ENCODE peak calls at places on chromosomes 11 and 22, in ten cellular contexts. One of them, this sample, is unnamed.

GRCh38 chr11:59716051-59716450 is 2.4 kb upstream of the OR10V1 start:
- DNase-seq in pancreas: no peak
- DNase-seq in NCI-H1930: no peak
- DNase-seq in activated CD8-positive, alpha-beta memory T cell treated with anti-CD3 and anti-CD28 coated beads for 1 hour: no peak
- DNase-seq in fibroblast of lung: no peak
- DNase-seq in HL-60: no peak
- DNase-seq in activated T-cell treated with anti-CD3 and anti-CD28 coated beads for 24 hours: no peak
- DNase-seq in H54: no peak
- DNase-seq in ovary: no peak
- DNase-seq in stimulated activated CD4-positive, alpha-beta T cell treated with anti-CD3 and anti-CD28 coated beads, Interleukin-2, amount 100 ng/mL, for 24 hours: no peak
- DNase-seq in this sample: no peak

GRCh38 chr11:125132586-125132985 is 21.2 kb upstream of the TMEM218 start:
- DNase-seq in activated T-cell treated with anti-CD3 and anti-CD28 coated beads for 24 hours: no peak
- DNase-seq in stimulated activated CD4-positive, alpha-beta T cell treated with anti-CD3 and anti-CD28 coated beads, Interleukin-2, amount 100 ng/mL, for 24 hours: no peak
- DNase-seq in activated CD8-positive, alpha-beta memory T cell treated with anti-CD3 and anti-CD28 coated beads for 1 hour: no peak
- DNase-seq in fibroblast of lung: no peak
- DNase-seq in pancreas: no peak
- DNase-seq in H54: no peak
- DNase-seq in HL-60: no peak
- DNase-seq in ovary: no peak
- DNase-seq in NCI-H1930: no peak
- DNase-seq in this sample: no peak

GRCh38 chr11:86978756-86979608 is 23.8 kb upstream of the FZD4 start:
- DNase-seq in ovary: no peak
- DNase-seq in fibroblast of lung: no peak
- DNase-seq in stimulated activated CD4-positive, alpha-beta T cell treated with anti-CD3 and anti-CD28 coated beads, Interleukin-2, amount 100 ng/mL, for 24 hours: no peak
- DNase-seq in activated T-cell treated with anti-CD3 and anti-CD28 coated beads for 24 hours: no peak
- DNase-seq in pancreas: no peak
- DNase-seq in activated CD8-positive, alpha-beta memory T cell treated with anti-CD3 and anti-CD28 coated beads for 1 hour: no peak
- DNase-seq in NCI-H1930: no peak
- DNase-seq in HL-60: peak
- DNase-seq in H54: no peak
- DNase-seq in this sample: peak

GRCh38 chr11:12235549-12235944 is 125.2 kb downstream of the MICAL2 start:
- DNase-seq in activated CD8-positive, alpha-beta memory T cell treated with anti-CD3 and anti-CD28 coated beads for 1 hour: no peak
- DNase-seq in pancreas: no peak
- DNase-seq in fibroblast of lung: no peak
- DNase-seq in activated T-cell treated with anti-CD3 and anti-CD28 coated beads for 24 hours: no peak
- DNase-seq in H54: no peak
- DNase-seq in ovary: peak
- DNase-seq in HL-60: no peak
- DNase-seq in stimulated activated CD4-positive, alpha-beta T cell treated with anti-CD3 and anti-CD28 coated beads, Interleukin-2, amount 100 ng/mL, for 24 hours: no peak
- DNase-seq in NCI-H1930: no peak
- DNase-seq in this sample: no peak

GRCh38 chr11:17735823-17736772 is 1.5 kb downstream of the KCNC1 start:
- DNase-seq in H54: no peak
- DNase-seq in fibroblast of lung: no peak
- DNase-seq in activated CD8-positive, alpha-beta memory T cell treated with anti-CD3 and anti-CD28 coated beads for 1 hour: no peak
- DNase-seq in HL-60: no peak
- DNase-seq in pancreas: no peak
- DNase-seq in NCI-H1930: no peak
- DNase-seq in activated T-cell treated with anti-CD3 and anti-CD28 coated beads for 24 hours: no peak
- DNase-seq in stimulated activated CD4-positive, alpha-beta T cell treated with anti-CD3 and anti-CD28 coated beads, Interleukin-2, amount 100 ng/mL, for 24 hours: no peak
- DNase-seq in ovary: no peak
- DNase-seq in this sample: peak

GRCh38 chr11:73931039-73931645 is 19.7 kb upstream of the DNAJB13 start:
- DNase-seq in activated T-cell treated with anti-CD3 and anti-CD28 coated beads for 24 hours: no peak
- DNase-seq in pancreas: peak
- DNase-seq in activated CD8-positive, alpha-beta memory T cell treated with anti-CD3 and anti-CD28 coated beads for 1 hour: no peak
- DNase-seq in H54: peak
- DNase-seq in NCI-H1930: no peak
- DNase-seq in fibroblast of lung: peak
- DNase-seq in ovary: no peak
- DNase-seq in stimulated activated CD4-positive, alpha-beta T cell treated with anti-CD3 and anti-CD28 coated beads, Interleukin-2, amount 100 ng/mL, for 24 hours: no peak
- DNase-seq in HL-60: peak
- DNase-seq in this sample: peak

GRCh38 chr11:17388609-17389204 is at the start of gene KCNJ11:
- DNase-seq in fibroblast of lung: no peak
- DNase-seq in stimulated activated CD4-positive, alpha-beta T cell treated with anti-CD3 and anti-CD28 coated beads, Interleukin-2, amount 100 ng/mL, for 24 hours: no peak
- DNase-seq in activated CD8-positive, alpha-beta memory T cell treated with anti-CD3 and anti-CD28 coated beads for 1 hour: no peak
- DNase-seq in ovary: no peak
- DNase-seq in HL-60: no peak
- DNase-seq in pancreas: peak
- DNase-seq in activated T-cell treated with anti-CD3 and anti-CD28 coated beads for 24 hours: peak
- DNase-seq in H54: no peak
- DNase-seq in NCI-H1930: no peak
- DNase-seq in this sample: peak

GRCh38 chr22:36701941-36702640 is 1.5 kb downstream of the CACNG2 start:
- DNase-seq in activated T-cell treated with anti-CD3 and anti-CD28 coated beads for 24 hours: no peak
- DNase-seq in fibroblast of lung: no peak
- DNase-seq in pancreas: no peak
- DNase-seq in H54: no peak
- DNase-seq in NCI-H1930: no peak
- DNase-seq in stimulated activated CD4-positive, alpha-beta T cell treated with anti-CD3 and anti-CD28 coated beads, Interleukin-2, amount 100 ng/mL, for 24 hours: no peak
- DNase-seq in HL-60: no peak
- DNase-seq in ovary: no peak
- DNase-seq in activated CD8-positive, alpha-beta memory T cell treated with anti-CD3 and anti-CD28 coated beads for 1 hour: no peak
- DNase-seq in this sample: peak

GRCh38 chr11:1755344-1756023 is 5.1 kb upstream of the IFITM10 start:
- DNase-seq in HL-60: no peak
- DNase-seq in activated CD8-positive, alpha-beta memory T cell treated with anti-CD3 and anti-CD28 coated beads for 1 hour: no peak
- DNase-seq in activated T-cell treated with anti-CD3 and anti-CD28 coated beads for 24 hours: no peak
- DNase-seq in NCI-H1930: no peak
- DNase-seq in fibroblast of lung: no peak
- DNase-seq in stimulated activated CD4-positive, alpha-beta T cell treated with anti-CD3 and anti-CD28 coated beads, Interleukin-2, amount 100 ng/mL, for 24 hours: no peak
- DNase-seq in H54: no peak
- DNase-seq in pancreas: no peak
- DNase-seq in ovary: no peak
- DNase-seq in this sample: peak

GRCh38 chr11:121967131-121967689 is 148.8 kb downstream of the BLID start:
- DNase-seq in H54: no peak
- DNase-seq in fibroblast of lung: no peak
- DNase-seq in stimulated activated CD4-positive, alpha-beta T cell treated with anti-CD3 and anti-CD28 coated beads, Interleukin-2, amount 100 ng/mL, for 24 hours: no peak
- DNase-seq in HL-60: no peak
- DNase-seq in activated CD8-positive, alpha-beta memory T cell treated with anti-CD3 and anti-CD28 coated beads for 1 hour: no peak
- DNase-seq in NCI-H1930: no peak
- DNase-seq in activated T-cell treated with anti-CD3 and anti-CD28 coated beads for 24 hours: no peak
- DNase-seq in ovary: no peak
- DNase-seq in pancreas: no peak
- DNase-seq in this sample: no peak

GRCh38 chr11:14185461-14185860 is 173.5 kb downstream of the RRAS2 start:
- DNase-seq in H54: no peak
- DNase-seq in stimulated activated CD4-positive, alpha-beta T cell treated with anti-CD3 and anti-CD28 coated beads, Interleukin-2, amount 100 ng/mL, for 24 hours: no peak
- DNase-seq in activated CD8-positive, alpha-beta memory T cell treated with anti-CD3 and anti-CD28 coated beads for 1 hour: no peak
- DNase-seq in fibroblast of lung: no peak
- DNase-seq in ovary: no peak
- DNase-seq in NCI-H1930: no peak
- DNase-seq in pancreas: no peak
- DNase-seq in activated T-cell treated with anti-CD3 and anti-CD28 coated beads for 24 hours: no peak
- DNase-seq in HL-60: no peak
- DNase-seq in this sample: no peak

GRCh38 chr22:29765905-29766631 is 739 bp downstream of the ZMAT5 start:
- DNase-seq in NCI-H1930: no peak
- DNase-seq in ovary: peak
- DNase-seq in activated CD8-positive, alpha-beta memory T cell treated with anti-CD3 and anti-CD28 coated beads for 1 hour: no peak
- DNase-seq in HL-60: peak
- DNase-seq in fibroblast of lung: no peak
- DNase-seq in activated T-cell treated with anti-CD3 and anti-CD28 coated beads for 24 hours: no peak
- DNase-seq in H54: no peak
- DNase-seq in pancreas: no peak
- DNase-seq in stimulated activated CD4-positive, alpha-beta T cell treated with anti-CD3 and anti-CD28 coated beads, Interleukin-2, amount 100 ng/mL, for 24 hours: peak
- DNase-seq in this sample: no peak

This sample was measured in cerebellar cortex.